ENCODE peak calls at places on chromosomes 6 and 20, in four cellular contexts. A is coronary artery, O is B cell, K is hepatic stellate cell. F is an unnamed sample.

GRCh38 chr20:62183426-62184142 is 756 bp downstream of the MTG2 start:
- DNase-seq in A (no peak), O (no peak), K (peak), F (no peak)

GRCh38 chr6:138986578-138986977 is 1.5 kb downstream of the REPS1 start:
- DNase-seq in A (no peak), O (no peak), K (peak), F (no peak)

GRCh38 chr6:166444446-166444845 is 61.7 kb upstream of the MPC1 start:
- DNase-seq in A (no peak), O (no peak), K (no peak), F (no peak)

GRCh38 chr6:169141706-169142705 is 111.6 kb downstream of the THBS2 start:
- DNase-seq in A (no peak), O (no peak), K (peak), F (no peak)

GRCh38 chr20:272718-273117 is 15.2 kb downstream of the DEFB132 start:
- DNase-seq in A (no peak), O (no peak), K (no peak), F (no peak)

GRCh38 chr20:1842281-1842680 is 52.9 kb upstream of the SIRPA start:
- DNase-seq in A (no peak), O (no peak), K (no peak), F (no peak)

GRCh38 chr6:63897459-63897858 is 261.9 kb downstream of the PHF3 start:
- DNase-seq in A (no peak), O (no peak), K (peak), F (no peak)

GRCh38 chr20:760751-761417 is 7.4 kb downstream of the SLC52A3 start:
- DNase-seq in A (no peak), O (peak), K (no peak), F (peak)

GRCh38 chr20:57301026-57301425 is 28.6 kb upstream of the SPO11 start:
- DNase-seq in A (no peak), O (no peak), K (no peak), F (no peak)

GRCh38 chr20:31543966-31544598 is 29.8 kb downstream of the HM13 start:
- DNase-seq in A (no peak), O (no peak), K (peak), F (no peak)

GRCh38 chr6:25142506-25142905 is 136.7 kb upstream of the CARMIL1 start:
- DNase-seq in A (no peak), O (no peak), K (no peak), F (no peak)

GRCh38 chr20:36825374-36826104 is 50.4 kb upstream of the TLDC2 start:
- DNase-seq in A (no peak), O (no peak), K (no peak), F (no peak)

GRCh38 chr20:59735486-59735885 is 131.1 kb downstream of the PHACTR3 start:
- DNase-seq in A (peak), O (no peak), K (no peak), F (no peak)

GRCh38 chr6:91276315-91276714 is 689.4 kb upstream of the MAP3K7 start:
- DNase-seq in A (no peak), O (no peak), K (no peak), F (no peak)

GRCh38 chr6:75402296-75402695 is 91.3 kb downstream of the FILIP1 start:
- DNase-seq in A (peak), O (no peak), K (peak), F (no peak)

GRCh38 chr6:31730631-31731086 is 1.6 kb upstream of the DDAH2 start:
- DNase-seq in A (no peak), O (no peak), K (no peak), F (no peak)

GRCh38 chr6:158661156-158661555 is 11.3 kb downstream of the SYTL3 start:
- DNase-seq in A (no peak), O (no peak), K (no peak), F (no peak)

GRCh38 chr6:127484207-127484858 is 25.1 kb upstream of the KIAA0408 start:
- DNase-seq in A (no peak), O (peak), K (peak), F (no peak)

GRCh38 chr20:32957451-32957850 is 46.8 kb downstream of the SUN5 start:
- DNase-seq in A (no peak), O (no peak), K (no peak), F (no peak)

GRCh38 chr20:49037962-49038387 is 8.1 kb upstream of the CSE1L start:
- DNase-seq in A (no peak), O (no peak), K (no peak), F (no peak)

GRCh38 chr6:44737349-44737748 is 349.8 kb downstream of the CDC5L start:
- DNase-seq in A (peak), O (no peak), K (no peak), F (no peak)

GRCh38 chr6:54722328-54722727 is 124.2 kb upstream of the FAM83B start:
- DNase-seq in A (no peak), O (no peak), K (no peak), F (no peak)

GRCh38 chr6:154515808-154516207 is 5.3 kb upstream of the CNKSR3 start:
- DNase-seq in A (no peak), O (no peak), K (no peak), F (no peak)

GRCh38 chr6:125123051-125123450 is 30.5 kb upstream of the TPD52L1 start:
- DNase-seq in A (no peak), O (no peak), K (no peak), F (no peak)

GRCh38 chr6:44105993-44106740 is 21.1 kb downstream of the MRPL14 start:
- DNase-seq in A (no peak), O (no peak), K (no peak), F (no peak)

F was measured in activated T-cell treated with anti-CD3 and anti-CD28 coated beads for 4 hours.